ENCODE peak calls at places on chromosomes 5 and 9, in eight cellular contexts. One of them, this sample, is unnamed.

GRCh38 chr5:139877129-139877597 is 81.6 kb downstream of the PSD2 start:
- DNase-seq in hypothalamus: no peak
- DNase-seq in GOT3: no peak
- DNase-seq in myocyte: no peak
- DNase-seq in adrenal gland: no peak
- DNase-seq in T47D: no peak
- DNase-seq in NCI-H1694: no peak
- DNase-seq in AG04449: no peak
- DNase-seq in this sample: no peak

GRCh38 chr5:103101079-103101732 is 18.7 kb downstream of the GIN1 start:
- DNase-seq in hypothalamus: no peak
- DNase-seq in GOT3: no peak
- DNase-seq in myocyte: no peak
- DNase-seq in adrenal gland: no peak
- DNase-seq in T47D: no peak
- DNase-seq in NCI-H1694: no peak
- DNase-seq in AG04449: no peak
- DNase-seq in this sample: no peak

GRCh38 chr5:169020102-169020501 is 280.8 kb downstream of the SLIT3 start:
- DNase-seq in hypothalamus: no peak
- DNase-seq in GOT3: no peak
- DNase-seq in myocyte: no peak
- DNase-seq in adrenal gland: no peak
- DNase-seq in T47D: no peak
- DNase-seq in NCI-H1694: no peak
- DNase-seq in AG04449: no peak
- DNase-seq in this sample: no peak

GRCh38 chr5:141127305-141127704 is 5.7 kb downstream of the PCDHB4 start:
- DNase-seq in hypothalamus: no peak
- DNase-seq in GOT3: no peak
- DNase-seq in myocyte: no peak
- DNase-seq in adrenal gland: no peak
- DNase-seq in T47D: no peak
- DNase-seq in NCI-H1694: no peak
- DNase-seq in AG04449: no peak
- DNase-seq in this sample: no peak

GRCh38 chr9:110116543-110116885 is 91.4 kb downstream of the C9orf152 start:
- DNase-seq in hypothalamus: no peak
- DNase-seq in GOT3: no peak
- DNase-seq in myocyte: peak
- DNase-seq in adrenal gland: no peak
- DNase-seq in T47D: no peak
- DNase-seq in NCI-H1694: no peak
- DNase-seq in AG04449: peak
- DNase-seq in this sample: no peak

GRCh38 chr5:37767961-37768360 is 71.9 kb downstream of the GDNF start:
- DNase-seq in hypothalamus: peak
- DNase-seq in GOT3: no peak
- DNase-seq in myocyte: no peak
- DNase-seq in adrenal gland: no peak
- DNase-seq in T47D: no peak
- DNase-seq in NCI-H1694: no peak
- DNase-seq in AG04449: no peak
- DNase-seq in this sample: no peak

GRCh38 chr9:126642839-126643238 is 29.1 kb downstream of the LMX1B start:
- DNase-seq in hypothalamus: no peak
- DNase-seq in GOT3: no peak
- DNase-seq in myocyte: no peak
- DNase-seq in adrenal gland: no peak
- DNase-seq in T47D: no peak
- DNase-seq in NCI-H1694: no peak
- DNase-seq in AG04449: no peak
- DNase-seq in this sample: no peak

GRCh38 chr5:77167695-77168111 is 42.8 kb upstream of the PDE8B start:
- DNase-seq in hypothalamus: no peak
- DNase-seq in GOT3: peak
- DNase-seq in myocyte: peak
- DNase-seq in adrenal gland: no peak
- DNase-seq in T47D: no peak
- DNase-seq in NCI-H1694: no peak
- DNase-seq in AG04449: peak
- DNase-seq in this sample: no peak

GRCh38 chr9:18756712-18757125 is 276.3 kb downstream of the SAXO1 start:
- DNase-seq in hypothalamus: no peak
- DNase-seq in GOT3: no peak
- DNase-seq in myocyte: no peak
- DNase-seq in adrenal gland: no peak
- DNase-seq in T47D: no peak
- DNase-seq in NCI-H1694: no peak
- DNase-seq in AG04449: no peak
- DNase-seq in this sample: no peak

GRCh38 chr9:70574222-70574837 is 159.9 kb upstream of the KLF9 start:
- DNase-seq in hypothalamus: no peak
- DNase-seq in GOT3: no peak
- DNase-seq in myocyte: no peak
- DNase-seq in adrenal gland: no peak
- DNase-seq in T47D: no peak
- DNase-seq in NCI-H1694: no peak
- DNase-seq in AG04449: peak
- DNase-seq in this sample: no peak

GRCh38 chr9:90009447-90009846 is 404.6 kb downstream of the GADD45G start:
- DNase-seq in hypothalamus: no peak
- DNase-seq in GOT3: no peak
- DNase-seq in myocyte: peak
- DNase-seq in adrenal gland: no peak
- DNase-seq in T47D: no peak
- DNase-seq in NCI-H1694: no peak
- DNase-seq in AG04449: no peak
- DNase-seq in this sample: no peak

GRCh38 chr5:151234476-151235238 is 10.8 kb upstream of the CCDC69 start:
- DNase-seq in hypothalamus: no peak
- DNase-seq in GOT3: no peak
- DNase-seq in myocyte: peak
- DNase-seq in adrenal gland: peak
- DNase-seq in T47D: no peak
- DNase-seq in NCI-H1694: no peak
- DNase-seq in AG04449: no peak
- DNase-seq in this sample: peak

GRCh38 chr9:137109250-137110146 is 5.0 kb downstream of the DPP7 start:
- DNase-seq in hypothalamus: no peak
- DNase-seq in GOT3: no peak
- DNase-seq in myocyte: no peak
- DNase-seq in adrenal gland: no peak
- DNase-seq in T47D: no peak
- DNase-seq in NCI-H1694: no peak
- DNase-seq in AG04449: no peak
- DNase-seq in this sample: no peak

GRCh38 chr5:96975656-96976055 is 39.8 kb downstream of the LNPEP start:
- DNase-seq in hypothalamus: no peak
- DNase-seq in GOT3: no peak
- DNase-seq in myocyte: no peak
- DNase-seq in adrenal gland: no peak
- DNase-seq in T47D: no peak
- DNase-seq in NCI-H1694: no peak
- DNase-seq in AG04449: no peak
- DNase-seq in this sample: no peak

GRCh38 chr5:3598725-3599282 is 3.2 kb downstream of the IRX1 start:
- DNase-seq in hypothalamus: no peak
- DNase-seq in GOT3: no peak
- DNase-seq in myocyte: no peak
- DNase-seq in adrenal gland: no peak
- DNase-seq in T47D: no peak
- DNase-seq in NCI-H1694: no peak
- DNase-seq in AG04449: no peak
- DNase-seq in this sample: no peak

GRCh38 chr9:19464764-19465570 is 56.2 kb downstream of the ACER2 start:
- DNase-seq in hypothalamus: peak
- DNase-seq in GOT3: peak
- DNase-seq in myocyte: peak
- DNase-seq in adrenal gland: peak
- DNase-seq in T47D: peak
- DNase-seq in NCI-H1694: peak
- DNase-seq in AG04449: no peak
- DNase-seq in this sample: peak

GRCh38 chr9:115973241-115973640 is 180.3 kb upstream of the PAPPA start:
- DNase-seq in hypothalamus: no peak
- DNase-seq in GOT3: no peak
- DNase-seq in myocyte: no peak
- DNase-seq in adrenal gland: no peak
- DNase-seq in T47D: no peak
- DNase-seq in NCI-H1694: no peak
- DNase-seq in AG04449: no peak
- DNase-seq in this sample: no peak